ENCODE peak calls at places on chromosome 11, in six cellular contexts. One of them, this sample, is unnamed.

GRCh38 chr11:96217206-96217605 is 125.8 kb downstream of the MAML2 start:
- DNase-seq in body of pancreas: no peak
- DNase-seq in spleen: no peak
- DNase-seq in transverse colon: no peak
- DNase-seq in stomach: no peak
- DNase-seq in esophagus squamous epithelium: no peak
- DNase-seq in this sample: no peak

GRCh38 chr11:61642162-61642561 is 38.0 kb upstream of the DAGLA start:
- DNase-seq in stomach: no peak
- DNase-seq in esophagus squamous epithelium: no peak
- DNase-seq in spleen: no peak
- DNase-seq in transverse colon: peak; percentile 53
- DNase-seq in body of pancreas: no peak
- DNase-seq in this sample: no peak

GRCh38 chr11:124174001-124174400 is 9.1 kb upstream of the OR10D3 start:
- DNase-seq in stomach: no peak
- DNase-seq in spleen: no peak
- DNase-seq in esophagus squamous epithelium: no peak
- DNase-seq in transverse colon: no peak
- DNase-seq in body of pancreas: no peak
- DNase-seq in this sample: no peak

GRCh38 chr11:118497831-118498230 is 29.4 kb upstream of the TTC36 start:
- DNase-seq in stomach: no peak
- DNase-seq in transverse colon: no peak
- DNase-seq in esophagus squamous epithelium: no peak
- DNase-seq in spleen: no peak
- DNase-seq in body of pancreas: no peak
- DNase-seq in this sample: no peak

GRCh38 chr11:106218096-106218495 is 140.6 kb downstream of the AASDHPPT start:
- DNase-seq in esophagus squamous epithelium: no peak
- DNase-seq in transverse colon: no peak
- DNase-seq in body of pancreas: no peak
- DNase-seq in spleen: no peak
- DNase-seq in stomach: no peak
- DNase-seq in this sample: no peak

GRCh38 chr11:95994340-95994728 is 70.4 kb upstream of the MTMR2 start:
- DNase-seq in stomach: no peak
- DNase-seq in spleen: no peak
- DNase-seq in body of pancreas: no peak
- DNase-seq in transverse colon: no peak
- DNase-seq in esophagus squamous epithelium: no peak
- DNase-seq in this sample: no peak

GRCh38 chr11:71248251-71248570 is 4.2 kb downstream of the SHANK2 start:
- DNase-seq in stomach: no peak
- DNase-seq in spleen: no peak
- DNase-seq in esophagus squamous epithelium: no peak
- DNase-seq in body of pancreas: no peak
- DNase-seq in transverse colon: no peak
- DNase-seq in this sample: no peak

GRCh38 chr11:23997356-23997755 is 499.5 kb upstream of the LUZP2 start:
- DNase-seq in transverse colon: no peak
- DNase-seq in stomach: no peak
- DNase-seq in spleen: no peak
- DNase-seq in body of pancreas: no peak
- DNase-seq in esophagus squamous epithelium: no peak
- DNase-seq in this sample: no peak

GRCh38 chr11:44936951-44937543 is 13.6 kb downstream of the TP53I11 start:
- DNase-seq in stomach: no peak
- DNase-seq in body of pancreas: no peak
- DNase-seq in spleen: no peak
- DNase-seq in transverse colon: no peak
- DNase-seq in esophagus squamous epithelium: no peak
- DNase-seq in this sample: no peak

GRCh38 chr11:31817054-31817620 is 6.0 kb upstream of the PAX6 start:
- DNase-seq in transverse colon: no peak
- DNase-seq in spleen: peak; percentile 64
- DNase-seq in stomach: no peak
- DNase-seq in esophagus squamous epithelium: no peak
- DNase-seq in body of pancreas: no peak
- DNase-seq in this sample: no peak

GRCh38 chr11:115391598-115391997 is 112.6 kb downstream of the CADM1 start:
- DNase-seq in transverse colon: no peak
- DNase-seq in stomach: no peak
- DNase-seq in esophagus squamous epithelium: no peak
- DNase-seq in spleen: no peak
- DNase-seq in body of pancreas: no peak
- DNase-seq in this sample: no peak

GRCh38 chr11:61551630-61552029 is 29.2 kb downstream of the SYT7 start:
- DNase-seq in stomach: peak; percentile 72
- DNase-seq in transverse colon: no peak
- DNase-seq in spleen: no peak
- DNase-seq in body of pancreas: peak; percentile 66
- DNase-seq in esophagus squamous epithelium: no peak
- DNase-seq in this sample: no peak

GRCh38 chr11:69040581-69041260 is 8.0 kb upstream of the TPCN2 start:
- DNase-seq in spleen: no peak
- DNase-seq in transverse colon: no peak
- DNase-seq in stomach: no peak
- DNase-seq in esophagus squamous epithelium: no peak
- DNase-seq in body of pancreas: no peak
- DNase-seq in this sample: no peak

GRCh38 chr11:133081730-133082452 is 450.4 kb downstream of the OPCML start:
- DNase-seq in transverse colon: no peak
- DNase-seq in spleen: no peak
- DNase-seq in esophagus squamous epithelium: no peak
- DNase-seq in body of pancreas: no peak
- DNase-seq in stomach: no peak
- DNase-seq in this sample: no peak

GRCh38 chr11:76512851-76513653 is 68.2 kb downstream of the EMSY start:
- DNase-seq in body of pancreas: no peak
- DNase-seq in esophagus squamous epithelium: no peak
- DNase-seq in transverse colon: no peak
- DNase-seq in spleen: no peak
- DNase-seq in stomach: no peak
- DNase-seq in this sample: no peak

GRCh38 chr11:69487849-69488542 is 6.5 kb downstream of the LINC01488 start:
- DNase-seq in body of pancreas: no peak
- DNase-seq in spleen: peak; percentile 48
- DNase-seq in transverse colon: no peak
- DNase-seq in esophagus squamous epithelium: no peak
- DNase-seq in stomach: no peak
- DNase-seq in this sample: no peak

GRCh38 chr11:133663135-133663534 is 130.8 kb upstream of the OPCML start:
- DNase-seq in esophagus squamous epithelium: no peak
- DNase-seq in spleen: no peak
- DNase-seq in body of pancreas: no peak
- DNase-seq in stomach: no peak
- DNase-seq in transverse colon: no peak
- DNase-seq in this sample: no peak

GRCh38 chr11:46295312-46295995 is 18.0 kb downstream of the CREB3L1 start:
- DNase-seq in spleen: peak; percentile 90
- DNase-seq in transverse colon: peak; percentile 70
- DNase-seq in esophagus squamous epithelium: no peak
- DNase-seq in stomach: peak; percentile 61
- DNase-seq in body of pancreas: peak; percentile 72
- DNase-seq in this sample: no peak

GRCh38 chr11:75350743-75351540 is 519 bp downstream of the ARRB1 start:
- DNase-seq in stomach: peak; percentile 65
- DNase-seq in spleen: peak; percentile 87
- DNase-seq in transverse colon: peak; percentile 61
- DNase-seq in body of pancreas: peak; percentile 76
- DNase-seq in esophagus squamous epithelium: no peak
- DNase-seq in this sample: no peak

GRCh38 chr11:61695917-61696316 is 15.7 kb downstream of the DAGLA start:
- DNase-seq in esophagus squamous epithelium: no peak
- DNase-seq in spleen: peak; percentile 89
- DNase-seq in stomach: peak; percentile 78
- DNase-seq in transverse colon: peak; percentile 79
- DNase-seq in body of pancreas: peak; percentile 88
- DNase-seq in this sample: no peak

GRCh38 chr11:43576834-43577521 is 103.6 kb upstream of the HSD17B12 start:
- DNase-seq in stomach: peak; percentile 44
- DNase-seq in esophagus squamous epithelium: no peak
- DNase-seq in spleen: no peak
- DNase-seq in transverse colon: no peak
- DNase-seq in body of pancreas: no peak
- DNase-seq in this sample: no peak

GRCh38 chr11:8429483-8429882 is 164.5 kb downstream of the STK33 start:
- DNase-seq in body of pancreas: no peak
- DNase-seq in stomach: no peak
- DNase-seq in spleen: no peak
- DNase-seq in transverse colon: no peak
- DNase-seq in esophagus squamous epithelium: no peak
- DNase-seq in this sample: no peak

GRCh38 chr11:122951231-122951630 is 30.4 kb downstream of the BSX start:
- DNase-seq in transverse colon: no peak
- DNase-seq in esophagus squamous epithelium: no peak
- DNase-seq in stomach: no peak
- DNase-seq in body of pancreas: no peak
- DNase-seq in spleen: no peak
- DNase-seq in this sample: no peak

GRCh38 chr11:128862913-128863660 is 4.0 kb downstream of the KCNJ1 start:
- DNase-seq in stomach: no peak
- DNase-seq in body of pancreas: no peak
- DNase-seq in spleen: no peak
- DNase-seq in esophagus squamous epithelium: no peak
- DNase-seq in transverse colon: no peak
- DNase-seq in this sample: no peak

GRCh38 chr11:75547617-75548054 is 14.4 kb upstream of the SERPINH1 start:
- DNase-seq in transverse colon: peak; percentile 72
- DNase-seq in stomach: peak; percentile 74
- DNase-seq in spleen: no peak
- DNase-seq in body of pancreas: peak; percentile 77
- DNase-seq in esophagus squamous epithelium: no peak
- DNase-seq in this sample: no peak

GRCh38 chr11:3781423-3781822 is 15.9 kb downstream of the NUP98 start:
- DNase-seq in esophagus squamous epithelium: no peak
- DNase-seq in stomach: no peak
- DNase-seq in body of pancreas: no peak
- DNase-seq in spleen: no peak
- DNase-seq in transverse colon: no peak
- DNase-seq in this sample: no peak

GRCh38 chr11:20097319-20098221 is 62.7 kb downstream of the DBX1 start:
- DNase-seq in spleen: no peak
- DNase-seq in body of pancreas: no peak
- DNase-seq in stomach: no peak
- DNase-seq in esophagus squamous epithelium: no peak
- DNase-seq in transverse colon: no peak
- DNase-seq in this sample: no peak

GRCh38 chr11:12201016-12201985 is 90.9 kb downstream of the MICAL2 start:
- DNase-seq in stomach: no peak
- DNase-seq in spleen: no peak
- DNase-seq in esophagus squamous epithelium: no peak
- DNase-seq in body of pancreas: no peak
- DNase-seq in transverse colon: no peak
- DNase-seq in this sample: no peak

DNA sequence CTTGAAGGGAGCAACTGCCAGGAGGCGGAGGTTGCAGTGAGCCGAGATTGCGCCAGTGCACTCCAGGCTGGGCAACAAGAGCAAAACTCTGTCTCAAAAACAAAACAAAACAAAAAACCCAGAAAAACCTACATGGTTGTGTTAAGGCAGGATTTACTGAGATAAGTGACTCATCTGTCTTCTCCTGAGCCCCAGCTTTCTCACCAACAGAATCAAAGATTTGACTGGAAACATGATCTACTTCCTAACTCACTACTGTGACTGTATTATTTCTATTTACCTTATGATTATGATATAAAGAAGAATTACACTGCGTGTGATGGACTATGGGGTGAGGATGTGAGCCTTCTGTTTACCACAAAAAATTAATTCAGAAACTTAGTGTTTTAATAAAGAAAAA is 21.8 kb downstream of the FAM118B start:
- DNase-seq in esophagus squamous epithelium: no peak
- DNase-seq in transverse colon: no peak
- DNase-seq in body of pancreas: no peak
- DNase-seq in spleen: no peak
- DNase-seq in stomach: no peak
- DNase-seq in this sample: no peak
- TF ChIP-seq POLR2A in esophagus squamous epithelium: no peak
- TF ChIP-seq POLR2A in transverse colon: no peak
- TF ChIP-seq POLR2A in body of pancreas: no peak
- TF ChIP-seq POLR2A in spleen: no peak
- TF ChIP-seq POLR2A in stomach: no peak
- TF ChIP-seq POLR2A in this sample: no peak

GRCh38 chr11:27329867-27330632 is 33.0 kb downstream of the CCDC34 start:
- DNase-seq in body of pancreas: no peak
- DNase-seq in esophagus squamous epithelium: no peak
- DNase-seq in stomach: no peak
- DNase-seq in spleen: no peak
- DNase-seq in transverse colon: no peak
- DNase-seq in this sample: no peak

GRCh38 chr11:27331984-27332383 is 31.0 kb downstream of the CCDC34 start:
- DNase-seq in esophagus squamous epithelium: no peak
- DNase-seq in spleen: no peak
- DNase-seq in transverse colon: no peak
- DNase-seq in stomach: no peak
- DNase-seq in body of pancreas: no peak
- DNase-seq in this sample: no peak

GRCh38 chr11:27330633-27331270 is 32.3 kb downstream of the CCDC34 start:
- DNase-seq in transverse colon: no peak
- DNase-seq in body of pancreas: no peak
- DNase-seq in spleen: no peak
- DNase-seq in esophagus squamous epithelium: no peak
- DNase-seq in stomach: no peak
- DNase-seq in this sample: no peak

DNA sequence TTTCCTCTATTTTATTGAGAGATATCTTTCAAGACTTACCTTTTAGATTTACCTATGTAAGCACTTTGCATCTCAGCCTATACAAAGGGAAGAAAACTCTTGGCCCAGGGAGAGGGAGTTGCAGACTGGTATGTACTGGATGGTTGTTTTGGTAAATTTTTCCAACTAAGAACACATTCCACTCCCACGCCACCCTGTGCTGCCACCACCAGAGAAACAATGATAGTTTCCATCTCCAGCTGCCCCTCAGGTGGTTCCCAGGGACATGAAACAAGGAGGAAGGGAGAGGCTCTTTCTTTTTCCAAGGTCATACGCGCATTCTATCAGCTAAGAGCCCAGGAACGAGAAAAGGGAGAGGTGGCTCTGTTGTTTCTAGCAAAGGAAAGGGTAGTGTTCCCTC is 34.4 kb downstream of the CCDC34 start:
- DNase-seq in transverse colon: no peak
- DNase-seq in spleen: no peak
- DNase-seq in body of pancreas: no peak
- DNase-seq in esophagus squamous epithelium: no peak
- DNase-seq in stomach: no peak
- DNase-seq in this sample: no peak
- TF ChIP-seq POLR2A in transverse colon: no peak
- TF ChIP-seq POLR2A in spleen: no peak
- TF ChIP-seq POLR2A in body of pancreas: no peak
- TF ChIP-seq POLR2A in esophagus squamous epithelium: no peak
- TF ChIP-seq POLR2A in stomach: no peak
- TF ChIP-seq POLR2A in this sample: no peak

GRCh38 chr11:18395735-18396504 is 1.6 kb downstream of the LDHA start:
- DNase-seq in transverse colon: peak; percentile 98
- DNase-seq in spleen: peak; percentile 99
- DNase-seq in body of pancreas: peak; percentile 99
- DNase-seq in stomach: peak; percentile 99
- DNase-seq in esophagus squamous epithelium: peak; percentile 69
- DNase-seq in this sample: peak; percentile 99
- TF ChIP-seq POLR2A in transverse colon: peak; percentile 89
- TF ChIP-seq POLR2A in spleen: peak; percentile 30
- TF ChIP-seq POLR2A in body of pancreas: peak; percentile 82
- TF ChIP-seq POLR2A in stomach: no peak
- TF ChIP-seq POLR2A in esophagus squamous epithelium: peak; percentile 85
- TF ChIP-seq POLR2A in this sample: peak; percentile 50

GRCh38 chr11:16603890-16604783 is 134.3 kb upstream of the C11orf58 start:
- DNase-seq in transverse colon: peak; percentile 46
- DNase-seq in esophagus squamous epithelium: no peak
- DNase-seq in body of pancreas: peak; percentile 65
- DNase-seq in spleen: peak; percentile 74
- DNase-seq in stomach: peak; percentile 35
- DNase-seq in this sample: no peak
- TF ChIP-seq POLR2A in transverse colon: no peak
- TF ChIP-seq POLR2A in esophagus squamous epithelium: no peak
- TF ChIP-seq POLR2A in body of pancreas: peak; percentile 61
- TF ChIP-seq POLR2A in spleen: no peak
- TF ChIP-seq POLR2A in stomach: no peak
- TF ChIP-seq POLR2A in this sample: no peak